ENCODE peak calls at places on chromosome 16, in eight cellular contexts. B, S, O, C, D, L, J and N are unnamed samples.

GRCh38 chr16:66457888-66458287 is 30.8 kb downstream of the BEAN1 start:
- DNase-seq in B (no peak), S (no peak), O (no peak), C (peak), D (no peak), L (no peak), J (no peak), N (no peak)

GRCh38 chr16:12256880-12257279 is 280.3 kb downstream of the SNX29 start:
- DNase-seq in B (no peak), S (no peak), O (no peak), C (no peak), D (no peak), L (no peak), J (no peak), N (no peak)

GRCh38 chr16:77788196-77789084 is at the start of gene VAT1L:
- DNase-seq in B (no peak), S (no peak), O (no peak), C (peak), D (no peak), L (no peak), J (no peak), N (no peak)

GRCh38 chr16:89828199-89828869 is at the start of gene SPIRE2:
- DNase-seq in B (peak), S (peak), O (peak), C (peak), D (peak), L (no peak), J (no peak), N (peak)

GRCh38 chr16:11493531-11493929 is 93.2 kb downstream of the LITAF start:
- DNase-seq in B (no peak), S (no peak), O (no peak), C (no peak), D (no peak), L (no peak), J (no peak), N (no peak)

GRCh38 chr16:75570351-75571104 is 4.3 kb downstream of the GABARAPL2 start:
- DNase-seq in B (no peak), S (no peak), O (no peak), C (no peak), D (no peak), L (no peak), J (no peak), N (peak)

GRCh38 chr16:51056331-51056730 is 94.7 kb downstream of the SALL1 start:
- DNase-seq in B (no peak), S (no peak), O (no peak), C (no peak), D (no peak), L (no peak), J (no peak), N (no peak)

GRCh38 chr16:69443809-69444611 is 19.6 kb downstream of the CYB5B start:
- DNase-seq in B (peak), S (no peak), O (peak), C (peak), D (no peak), L (no peak), J (no peak), N (no peak)

GRCh38 chr16:56263711-56264608 is 72.7 kb downstream of the GNAO1 start:
- DNase-seq in B (no peak), S (no peak), O (no peak), C (no peak), D (no peak), L (no peak), J (no peak), N (no peak)

GRCh38 chr16:75305364-75306101 is 54.1 kb upstream of the BCAR1 start:
- DNase-seq in B (peak), S (no peak), O (peak), C (peak), D (no peak), L (peak), J (peak), N (no peak)

GRCh38 chr16:74740795-74741304 is 33.8 kb downstream of the FA2H start:
- DNase-seq in B (peak), S (no peak), O (no peak), C (no peak), D (no peak), L (no peak), J (no peak), N (no peak)

GRCh38 chr16:89511352-89511751 is 3.1 kb downstream of the SPG7 start:
- DNase-seq in B (no peak), S (no peak), O (no peak), C (no peak), D (no peak), L (no peak), J (no peak), N (no peak)

GRCh38 chr16:8955828-8956227 is 7.9 kb downstream of the USP7 start:
- DNase-seq in B (no peak), S (no peak), O (no peak), C (no peak), D (no peak), L (no peak), J (no peak), N (no peak)

GRCh38 chr16:17235147-17235817 is 235.5 kb downstream of the XYLT1 start:
- DNase-seq in B (no peak), S (no peak), O (no peak), C (no peak), D (no peak), L (no peak), J (no peak), N (no peak)

GRCh38 chr16:82633964-82634600 is 7.3 kb downstream of the CDH13 start:
- DNase-seq in B (peak), S (no peak), O (no peak), C (peak), D (no peak), L (no peak), J (no peak), N (no peak)

GRCh38 chr16:58732545-58733247 is 1.4 kb downstream of the GOT2 start:
- DNase-seq in B (no peak), S (no peak), O (no peak), C (no peak), D (no peak), L (no peak), J (no peak), N (peak)

GRCh38 chr16:27377666-27378485 is 24.1 kb upstream of the IL21R start:
- DNase-seq in B (no peak), S (no peak), O (no peak), C (no peak), D (no peak), L (no peak), J (no peak), N (peak)

GRCh38 chr16:53504665-53505064 is 1.7 kb upstream of the AKTIP start:
- DNase-seq in B (no peak), S (no peak), O (peak), C (peak), D (no peak), L (no peak), J (no peak), N (no peak)

GRCh38 chr16:54077412-54077821 is 209.2 kb downstream of the IRX3 start:
- DNase-seq in B (no peak), S (no peak), O (no peak), C (peak), D (no peak), L (no peak), J (no peak), N (no peak)

GRCh38 chr16:9476744-9477143 is 385.3 kb downstream of the HAPSTR1 start:
- DNase-seq in B (no peak), S (no peak), O (no peak), C (no peak), D (no peak), L (no peak), J (no peak), N (no peak)

GRCh38 chr16:48235556-48236136 is 8.5 kb upstream of the LONP2 start:
- DNase-seq in B (no peak), S (no peak), O (no peak), C (no peak), D (no peak), L (no peak), J (no peak), N (no peak)

GRCh38 chr16:48232459-48233040 is 11.6 kb upstream of the LONP2 start:
- DNase-seq in B (no peak), S (no peak), O (no peak), C (no peak), D (no peak), L (no peak), J (no peak), N (no peak)

GRCh38 chr16:48234630-48235029 is 9.5 kb upstream of the LONP2 start:
- DNase-seq in B (no peak), S (no peak), O (no peak), C (no peak), D (no peak), L (no peak), J (no peak), N (no peak)

GRCh38 chr16:48235058-48235555 is 9.0 kb upstream of the LONP2 start:
- DNase-seq in B (no peak), S (no peak), O (no peak), C (no peak), D (no peak), L (no peak), J (no peak), N (no peak)

DNA sequence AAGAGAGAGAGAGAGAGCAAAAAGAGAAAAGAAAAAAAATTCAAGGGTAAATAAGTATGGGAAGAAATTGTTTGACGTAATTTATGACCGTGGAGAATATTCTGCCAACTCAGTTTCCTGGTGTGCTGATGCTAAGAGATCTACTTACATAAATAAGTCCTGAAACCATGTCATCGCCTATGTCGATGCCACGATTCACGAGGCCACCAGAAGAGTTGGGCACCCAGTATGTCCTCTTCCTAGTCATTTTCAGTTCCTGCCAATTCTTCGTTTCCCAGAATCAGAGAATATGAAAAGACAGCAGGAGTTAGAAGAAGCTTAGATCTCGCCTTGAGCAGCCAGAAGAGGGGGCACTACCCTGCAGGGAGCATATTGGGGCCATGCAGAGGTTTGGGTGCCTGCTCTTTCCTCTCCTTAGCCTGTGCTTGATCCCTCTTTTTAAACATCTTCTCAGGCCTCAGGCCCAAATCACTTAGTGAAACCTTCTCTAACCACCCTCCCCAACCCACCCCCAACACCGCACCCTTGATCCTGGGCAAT is 12.4 kb upstream of the LONP2 start:
- DNase-seq in B (peak), S (no peak), O (peak), C (peak), D (no peak), L (no peak), J (no peak), N (peak)
- TF ChIP-seq CTCF in B (peak), S (peak), O (peak), C (peak), D (peak), L (peak), J (no peak), N (peak)

DNA sequence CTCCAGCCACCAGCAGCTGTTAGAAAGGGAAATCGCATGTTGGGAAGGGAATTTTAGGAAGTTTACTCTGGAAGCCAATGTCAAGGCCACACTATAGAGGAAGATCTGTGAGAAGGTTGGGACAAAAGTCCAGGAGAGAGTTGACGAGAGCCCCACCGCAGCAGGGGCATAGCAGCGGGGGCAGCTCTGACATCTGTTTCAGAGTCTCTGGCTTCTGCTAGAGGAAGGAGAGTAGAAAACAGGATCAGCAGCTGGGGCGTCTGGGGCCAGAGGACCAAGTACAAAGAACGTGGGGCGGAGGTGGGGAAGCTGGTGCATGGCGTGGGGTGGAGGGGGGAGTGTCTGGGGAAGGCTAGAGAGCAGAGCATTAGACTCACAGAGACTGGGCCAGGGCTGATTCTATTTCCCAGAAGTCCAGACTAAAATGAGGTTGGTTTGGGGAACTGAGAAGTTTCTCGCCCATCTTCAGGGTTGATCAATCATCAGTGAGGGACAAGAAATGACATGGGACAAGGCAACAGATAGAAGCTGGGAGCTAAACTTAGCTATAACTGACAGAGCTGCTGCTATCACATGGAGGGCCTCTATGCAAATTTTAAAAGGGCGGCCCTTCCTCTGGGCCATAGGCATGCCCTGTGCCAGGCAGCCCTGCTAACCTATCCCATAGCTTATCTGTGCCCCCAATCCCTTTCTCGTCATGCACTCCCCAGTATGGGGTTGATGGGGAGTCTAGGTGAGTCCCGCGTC is 1.2 kb downstream of the RABEP2 start:
- DNase-seq in B (no peak), S (no peak), O (no peak), C (no peak), D (no peak), L (no peak), J (no peak), N (peak)
- TF ChIP-seq CTCF in B (no peak), S (no peak), O (no peak), C (no peak), D (no peak), L (no peak), J (no peak), N (no peak)

DNA sequence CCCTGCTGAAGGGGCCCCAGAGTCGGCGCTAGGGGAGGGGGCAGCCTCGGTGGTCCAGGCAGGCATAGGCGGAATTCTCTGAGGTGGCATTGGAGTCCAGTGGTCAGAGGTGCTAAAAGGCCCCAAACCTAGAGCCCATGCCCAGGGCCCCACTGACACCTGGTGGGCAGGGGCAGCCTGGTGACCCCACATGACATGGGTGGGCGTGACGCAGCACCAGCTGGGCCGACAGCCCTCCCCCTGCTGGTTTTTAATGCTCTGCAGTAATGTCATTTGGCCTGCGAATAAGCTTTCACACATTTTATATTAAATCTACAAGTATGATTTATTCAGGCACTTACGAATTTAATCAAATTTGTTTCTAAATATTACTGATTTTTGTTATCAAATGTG is 2.1 kb upstream of the RNPS1 start:
- DNase-seq in B (no peak), S (no peak), O (no peak), C (no peak), D (no peak), L (no peak), J (no peak), N (no peak)
- TF ChIP-seq CTCF in B (no peak), S (no peak), O (no peak), C (no peak), D (no peak), L (no peak), J (no peak), N (no peak)

GRCh38 chr16:13839577-13839976 is 80.4 kb upstream of the ERCC4 start:
- DNase-seq in B (no peak), S (no peak), O (no peak), C (no peak), D (no peak), L (no peak), J (no peak), N (no peak)
- TF ChIP-seq CTCF in B (no peak), S (peak), O (no peak), C (no peak), D (no peak), L (no peak), J (no peak), N (no peak)

DNA sequence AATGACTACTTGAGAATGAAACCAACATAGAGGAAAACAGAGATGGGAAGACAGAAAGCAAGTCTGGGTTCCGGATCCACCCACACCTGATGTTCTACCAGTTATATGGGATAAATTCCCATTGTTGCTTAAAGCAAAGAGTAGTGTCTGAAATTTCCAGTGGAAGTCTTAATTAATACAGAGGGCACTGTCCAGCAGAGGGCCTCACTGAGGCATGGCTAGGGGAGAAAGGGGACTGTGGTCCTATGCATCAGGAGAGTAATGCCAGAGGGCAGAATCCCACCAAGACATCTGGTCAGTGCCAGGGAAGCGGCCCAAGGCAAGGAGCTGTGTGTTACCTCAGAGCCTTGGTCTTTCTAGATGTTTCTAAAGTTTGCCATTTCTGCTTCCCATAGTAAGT is 7.5 kb upstream of the UMOD start:
- DNase-seq in B (no peak), S (no peak), O (no peak), C (no peak), D (no peak), L (no peak), J (no peak), N (no peak)
- TF ChIP-seq CTCF in B (no peak), S (peak), O (no peak), C (no peak), D (peak), L (no peak), J (no peak), N (peak)

DNA sequence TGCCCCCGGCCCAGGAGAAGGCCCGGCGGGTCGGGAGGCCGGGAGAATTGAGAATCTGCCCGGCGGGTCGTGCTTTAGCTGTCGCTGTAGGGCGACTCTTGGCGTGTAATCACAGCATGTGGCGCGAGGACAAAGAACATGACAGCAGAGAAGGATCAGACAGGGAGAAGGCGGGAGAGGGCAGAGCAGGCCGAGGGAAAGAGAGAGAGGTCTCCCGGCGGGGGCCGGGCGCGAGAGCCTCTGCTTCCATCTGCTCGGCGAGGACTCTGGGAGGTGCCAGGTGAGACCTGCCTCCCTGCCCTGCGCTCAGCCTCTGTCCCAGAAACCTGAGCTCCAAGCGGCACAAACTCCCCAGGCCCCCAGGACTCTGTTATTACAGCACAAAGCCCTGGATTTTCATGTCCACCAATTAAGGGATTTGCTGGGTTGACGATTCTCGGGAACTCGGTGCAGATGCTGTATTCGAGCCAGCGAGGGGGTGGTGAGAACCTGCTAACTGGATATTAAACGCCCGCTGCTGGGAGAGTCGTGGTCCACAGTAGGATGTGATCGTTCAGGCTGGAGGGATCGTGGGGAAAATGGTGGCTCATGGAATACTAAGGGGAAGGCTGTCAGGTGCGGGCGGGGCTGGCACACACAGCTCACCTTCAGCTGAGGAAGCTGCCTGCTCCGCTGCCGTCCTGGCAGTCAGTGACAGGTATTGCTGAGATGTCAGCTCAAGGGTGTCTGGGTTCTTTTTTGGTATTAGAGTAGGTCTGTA is 172.0 kb upstream of the CIBAR2 start:
- DNase-seq in B (no peak), S (no peak), O (no peak), C (no peak), D (no peak), L (no peak), J (no peak), N (no peak)
- TF ChIP-seq CTCF in B (no peak), S (no peak), O (no peak), C (no peak), D (no peak), L (no peak), J (no peak), N (no peak)

DNA sequence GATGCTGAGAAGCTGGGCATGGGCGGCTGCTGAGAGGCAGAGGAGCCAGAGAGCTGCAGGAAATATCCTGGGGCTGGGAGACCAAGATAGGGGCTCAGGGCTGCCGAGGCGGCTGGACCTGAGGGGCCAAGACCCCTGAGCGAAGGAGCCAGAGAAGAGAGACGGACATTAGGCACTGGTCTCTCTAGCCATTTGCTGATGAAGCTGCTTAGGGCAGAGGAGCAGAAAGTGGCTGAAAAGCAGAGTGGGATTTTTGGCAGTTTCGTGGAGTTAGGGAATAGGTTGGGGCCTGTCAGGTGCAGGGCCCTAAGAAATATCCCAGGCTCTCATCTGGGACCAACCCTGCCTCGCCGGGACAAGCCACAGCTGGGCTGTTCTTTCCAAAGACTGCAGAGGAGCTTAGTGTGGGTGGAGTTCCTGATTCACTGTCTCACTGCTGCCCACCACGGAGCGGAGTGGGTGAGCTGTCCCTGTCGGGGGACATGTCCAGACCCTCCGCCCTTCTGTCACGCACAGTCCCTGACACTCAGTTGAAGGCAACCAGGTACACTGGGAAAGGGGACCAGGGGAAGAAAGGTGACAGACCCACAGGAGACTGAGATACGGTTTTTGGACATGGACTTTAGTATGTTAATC is 11.3 kb upstream of the DNASE1 start:
- DNase-seq in B (no peak), S (no peak), O (no peak), C (no peak), D (peak), L (no peak), J (no peak), N (no peak)
- TF ChIP-seq CTCF in B (no peak), S (no peak), O (no peak), C (no peak), D (no peak), L (no peak), J (no peak), N (no peak)

GRCh38 chr16:245105-245504 is 10.5 kb downstream of the FAM234A start:
- DNase-seq in B (no peak), S (no peak), O (no peak), C (no peak), D (no peak), L (no peak), J (no peak), N (no peak)
- TF ChIP-seq CTCF in B (no peak), S (no peak), O (no peak), C (no peak), D (no peak), L (no peak), J (no peak), N (no peak)